ENCODE peak calls at places on chromosome 12, in six cellular contexts. G, T, U, F, K and P are unnamed samples.
A peak's percentile ranks its signal among the peaks of the same experiment; 100 is the strongest.

GRCh38 chr12:95351745-95352144 is 122.2 kb upstream of the METAP2 start:
- DNase-seq in G (no peak), T (no peak), U (peak; percentile 36), F (no peak), K (no peak), P (no peak)

GRCh38 chr12:34292736-34293625 is 270.7 kb downstream of the ALG10 start:
- DNase-seq in G (peak; percentile 32), T (no peak), U (peak; percentile 33), F (no peak), K (no peak), P (no peak)

GRCh38 chr12:57552692-57553321 is 3.0 kb downstream of the KIF5A start:
- DNase-seq in G (peak; percentile 11), T (peak; percentile 62), U (no peak), F (no peak), K (peak; percentile 64), P (no peak)

GRCh38 chr12:38384816-38385491 is 68.4 kb downstream of the ALG10B start:
- DNase-seq in G (peak; percentile 98), T (peak; percentile 7), U (peak; percentile 66), F (peak; percentile 5), K (no peak), P (no peak)

GRCh38 chr12:89999699-90000505 is 291.3 kb upstream of the ATP2B1 start:
- DNase-seq in G (no peak), T (no peak), U (no peak), F (no peak), K (peak; percentile 84), P (no peak)

GRCh38 chr12:66919466-66919865 is 240.6 kb upstream of the GRIP1 start:
- DNase-seq in G (no peak), T (no peak), U (no peak), F (no peak), K (no peak), P (no peak)

GRCh38 chr12:127078577-127079350 is 1188.2 kb upstream of the TMEM132C start:
- DNase-seq in G (peak; percentile 65), T (no peak), U (no peak), F (no peak), K (no peak), P (no peak)

GRCh38 chr12:9615420-9616135 is 7.9 kb upstream of the KLRB1 start:
- DNase-seq in G (no peak), T (no peak), U (no peak), F (no peak), K (no peak), P (peak; percentile 67)

GRCh38 chr12:28222959-28223662 is 32.9 kb downstream of the CCDC91 start:
- DNase-seq in G (no peak), T (no peak), U (no peak), F (peak; percentile 19), K (no peak), P (no peak)

GRCh38 chr12:13142747-13143146 is 39.3 kb upstream of the GSG1 start:
- DNase-seq in G (no peak), T (no peak), U (no peak), F (no peak), K (no peak), P (no peak)

GRCh38 chr12:105939181-105939721 is 199.5 kb downstream of the NUAK1 start:
- DNase-seq in G (no peak), T (no peak), U (no peak), F (no peak), K (no peak), P (no peak)

GRCh38 chr12:47032644-47033043 is 46.8 kb upstream of the PCED1B start:
- DNase-seq in G (peak; percentile 78), T (peak; percentile 59), U (peak; percentile 69), F (peak; percentile 72), K (peak; percentile 66), P (peak; percentile 60)

GRCh38 chr12:124185970-124186686 is 108.8 kb upstream of the RFLNA start:
- DNase-seq in G (no peak), T (peak; percentile 69), U (no peak), F (peak; percentile 62), K (no peak), P (no peak)

GRCh38 chr12:53169644-53170043 is 10.9 kb upstream of the ZNF740 start:
- DNase-seq in G (no peak), T (no peak), U (no peak), F (no peak), K (no peak), P (no peak)

GRCh38 chr12:57755454-57756372 is 810 bp downstream of the MARCHF9 start:
- DNase-seq in G (peak; percentile 22), T (peak; percentile 50), U (peak; percentile 53), F (peak; percentile 71), K (no peak), P (peak; percentile 49)

GRCh38 chr12:73220951-73221350 is 948.8 kb downstream of the TRHDE start:
- DNase-seq in G (no peak), T (no peak), U (no peak), F (no peak), K (no peak), P (no peak)

GRCh38 chr12:69397978-69398377 is 38.4 kb downstream of the YEATS4 start:
- DNase-seq in G (peak; percentile 14), T (no peak), U (no peak), F (no peak), K (peak; percentile 95), P (no peak)

GRCh38 chr12:24822121-24822899 is 126.6 kb downstream of the BCAT1 start:
- DNase-seq in G (no peak), T (no peak), U (no peak), F (no peak), K (peak; percentile 94), P (no peak)

GRCh38 chr12:57237952-57238853 is 8.7 kb downstream of the SHMT2 start:
- DNase-seq in G (no peak), T (peak; percentile 76), U (peak; percentile 74), F (no peak), K (no peak), P (peak; percentile 76)

GRCh38 chr12:21528953-21529352 is 2.9 kb downstream of the SPX start:
- DNase-seq in G (peak; percentile 11), T (no peak), U (no peak), F (no peak), K (peak; percentile 19), P (no peak)

DNA sequence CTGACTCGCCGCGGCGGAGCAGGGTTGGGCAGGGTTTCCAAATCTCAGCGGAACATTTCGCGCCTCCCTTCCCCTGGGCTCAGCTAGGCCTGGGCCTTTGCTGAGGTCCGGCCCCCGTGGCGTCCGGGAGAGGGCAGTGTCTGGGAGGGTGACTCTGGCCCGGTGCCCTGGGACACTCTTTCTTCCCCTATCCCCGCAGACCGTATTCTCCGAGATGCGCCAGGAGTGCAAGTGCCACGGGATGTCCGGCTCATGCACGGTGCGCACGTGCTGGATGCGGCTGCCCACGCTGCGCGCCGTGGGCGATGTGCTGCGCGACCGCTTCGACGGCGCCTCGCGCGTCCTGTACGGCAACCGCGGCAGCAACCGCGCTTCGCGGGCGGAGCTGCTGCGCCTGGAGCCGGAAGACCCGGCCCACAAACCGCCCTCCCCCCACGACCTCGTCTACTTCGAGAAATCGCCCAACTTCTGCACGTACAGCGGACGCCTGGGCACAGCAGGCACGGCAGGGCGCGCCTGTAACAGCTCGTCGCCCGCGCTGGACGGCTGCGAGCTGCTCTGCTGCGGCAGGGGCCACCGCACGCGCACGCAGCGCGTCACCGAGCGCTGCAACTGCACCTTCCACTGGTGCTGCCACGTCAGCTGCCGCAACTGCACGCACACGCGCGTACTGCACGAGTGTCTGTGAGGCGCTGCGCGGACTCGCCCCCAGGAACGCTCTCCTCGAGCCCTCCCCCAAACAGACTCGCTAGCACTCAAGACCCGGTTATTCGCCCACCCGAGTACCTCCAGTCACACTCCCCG is 3.0 kb downstream of the WNT1 start:
- DNase-seq in G (no peak), T (peak; percentile 69), U (peak; percentile 67), F (no peak), K (no peak), P (no peak)
- TF ChIP-seq CTCF in G (peak; percentile 18), T (peak; percentile 23), U (peak; percentile 49), F (peak; percentile 4), K (no peak), P (no peak)

GRCh38 chr12:116010467-116010866 is 267.0 kb downstream of the MED13L start:
- DNase-seq in G (no peak), T (no peak), U (no peak), F (no peak), K (no peak), P (no peak)
- H3K36me3 ChIP-seq in G (peaks cover 62% of the 10 kb centered on the region), T (peaks cover 7% of the 10 kb centered on the region), U (peaks cover 10% of the 10 kb centered on the region), F (no peaks in the 10 kb centered on the region), K (peaks cover 15% of the 10 kb centered on the region), P (peaks cover 17% of the 10 kb centered on the region)

GRCh38 chr12:71584356-71584755 is 79.3 kb downstream of the ZFC3H1 start:
- DNase-seq in G (no peak), T (no peak), U (no peak), F (no peak), K (no peak), P (no peak)

GRCh38 chr12:71576546-71576945 is 87.1 kb downstream of the ZFC3H1 start:
- DNase-seq in G (no peak), T (no peak), U (no peak), F (no peak), K (no peak), P (no peak)

GRCh38 chr12:71582925-71583324 is 80.7 kb downstream of the ZFC3H1 start:
- DNase-seq in G (no peak), T (no peak), U (no peak), F (no peak), K (no peak), P (no peak)

GRCh38 chr12:71581206-71581605 is 82.4 kb downstream of the ZFC3H1 start:
- DNase-seq in G (peak; percentile 17), T (no peak), U (no peak), F (no peak), K (peak; percentile 71), P (no peak)

GRCh38 chr12:71578694-71579258 is 84.9 kb downstream of the ZFC3H1 start:
- DNase-seq in G (no peak), T (no peak), U (no peak), F (no peak), K (no peak), P (no peak)
- H3K79me2 ChIP-seq in G (no peaks in the 10 kb centered on the region), T (no peaks in the 10 kb centered on the region), U (no peaks in the 10 kb centered on the region), F (no peaks in the 10 kb centered on the region), K (no peaks in the 10 kb centered on the region), P (no peaks in the 10 kb centered on the region)

GRCh38 chr12:80064951-80065350 is 34.4 kb upstream of the OTOGL start:
- DNase-seq in G (no peak), T (no peak), U (no peak), F (no peak), K (no peak), P (no peak)

GRCh38 chr12:80059875-80060274 is 39.5 kb upstream of the OTOGL start:
- DNase-seq in G (no peak), T (no peak), U (no peak), F (no peak), K (no peak), P (no peak)

GRCh38 chr12:80058586-80058985 is 40.8 kb upstream of the OTOGL start:
- DNase-seq in G (no peak), T (no peak), U (no peak), F (no peak), K (no peak), P (no peak)

GRCh38 chr12:80068173-80068572 is 31.2 kb upstream of the OTOGL start:
- DNase-seq in G (no peak), T (peak; percentile 39), U (peak; percentile 79), F (no peak), K (no peak), P (no peak)

GRCh38 chr12:80064269-80064668 is 35.1 kb upstream of the OTOGL start:
- DNase-seq in G (no peak), T (no peak), U (no peak), F (no peak), K (peak; percentile 82), P (no peak)
- TF ChIP-seq CTCF in G (no peak), T (no peak), U (no peak), F (no peak), K (no peak), P (no peak)